ENCODE peak calls at places on chromosomes 3 and 15, in six cellular contexts. J is IMR-90, I is neuronal stem cell, G is H9, S is mesenchymal stem cell, T is trophoblast cell. W is an unnamed sample.

GRCh38 chr3:81485444-81485865 is 276.0 kb downstream of the GBE1 start:
- DNase-seq in J (peak), I (no peak), G (no peak), S (peak), T (peak), W (no peak)

GRCh38 chr3:65993134-65993900 is 45.4 kb downstream of the MAGI1 start:
- DNase-seq in J (no peak), I (no peak), G (no peak), S (no peak), T (no peak), W (no peak)

GRCh38 chr3:38651153-38651789 is 1.8 kb upstream of the SCN5A start:
- DNase-seq in J (peak), I (peak), G (peak), S (peak), T (peak), W (no peak)

GRCh38 chr3:36964827-36965226 is 20.0 kb upstream of the TRANK1 start:
- DNase-seq in J (no peak), I (no peak), G (no peak), S (no peak), T (no peak), W (no peak)

GRCh38 chr15:25850154-25851111 is 12.7 kb downstream of the ATP10A start:
- DNase-seq in J (peak), I (peak), G (peak), S (peak), T (peak), W (peak)

GRCh38 chr3:186746008-186746407 is 28.8 kb downstream of the KNG1 start:
- DNase-seq in J (peak), I (no peak), G (peak), S (peak), T (peak), W (no peak)

GRCh38 chr3:139309046-139309660 is 34.7 kb upstream of the MRPS22 start:
- DNase-seq in J (no peak), I (no peak), G (no peak), S (no peak), T (no peak), W (no peak)

GRCh38 chr3:117252208-117252607 is 542.6 kb downstream of the TUSC7 start:
- DNase-seq in J (peak), I (no peak), G (no peak), S (no peak), T (no peak), W (no peak)

GRCh38 chr3:183123891-183124290 is 24.6 kb upstream of the MCCC1 start:
- DNase-seq in J (peak), I (no peak), G (no peak), S (peak), T (peak), W (no peak)

GRCh38 chr15:69719527-69719926 is 266.9 kb downstream of the RPLP1 start:
- DNase-seq in J (no peak), I (no peak), G (no peak), S (peak), T (peak), W (no peak)

GRCh38 chr3:126971891-126972351 is 11.0 kb upstream of the PLXNA1 start:
- DNase-seq in J (peak), I (no peak), G (peak), S (peak), T (peak), W (no peak)

GRCh38 chr3:28906561-28907310 is 374.1 kb upstream of the RBMS3 start:
- DNase-seq in J (no peak), I (no peak), G (no peak), S (no peak), T (no peak), W (no peak)

GRCh38 chr15:70068783-70069565 is 28.7 kb downstream of the TLE3 start:
- DNase-seq in J (no peak), I (no peak), G (no peak), S (no peak), T (no peak), W (no peak)

GRCh38 chr3:32577621-32578556 is 7.2 kb upstream of the DYNC1LI1 start:
- DNase-seq in J (peak), I (no peak), G (no peak), S (peak), T (no peak), W (no peak)

GRCh38 chr3:117165611-117166051 is 456.1 kb downstream of the TUSC7 start:
- DNase-seq in J (peak), I (peak), G (peak), S (no peak), T (peak), W (no peak)

GRCh38 chr3:149131594-149131993 is 2.2 kb downstream of the HPS3 start:
- DNase-seq in J (no peak), I (no peak), G (no peak), S (no peak), T (no peak), W (no peak)
- H4K91ac ChIP-seq in J (no peak), I (no peak), G (no peak), S (no peak), T (no peak), W (no peak)

DNA sequence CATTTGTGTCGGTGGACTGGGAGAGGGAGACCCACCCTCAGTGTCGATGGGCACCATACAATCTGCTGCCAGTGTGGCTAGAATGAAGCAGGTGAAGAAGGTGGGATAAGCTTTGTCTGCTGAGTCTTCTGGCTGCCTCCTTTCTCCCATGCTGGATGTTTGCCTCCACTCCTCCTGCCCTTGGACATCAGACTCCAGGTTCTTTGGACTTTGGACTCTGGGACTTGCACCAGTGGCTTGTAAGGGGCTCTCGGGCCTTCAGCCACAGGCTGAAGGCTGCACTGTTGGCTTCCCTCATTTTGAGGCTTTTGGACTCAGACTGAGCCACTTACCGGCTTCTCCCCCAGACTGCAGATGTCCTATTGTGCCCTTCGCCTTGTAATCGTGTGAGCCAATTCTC is 23.6 kb upstream of the OSBPL11 start:
- DNase-seq in J (no peak), I (no peak), G (no peak), S (no peak), T (no peak), W (no peak)
- H4K91ac ChIP-seq in J (no peak), I (no peak), G (no peak), S (no peak), T (no peak), W (no peak)

GRCh38 chr3:192281207-192281880 is 446.0 kb downstream of the FGF12 start:
- DNase-seq in J (no peak), I (no peak), G (no peak), S (no peak), T (no peak), W (no peak)

GRCh38 chr3:192284443-192285072 is 442.8 kb downstream of the FGF12 start:
- DNase-seq in J (no peak), I (no peak), G (no peak), S (no peak), T (peak), W (no peak)
- H4K91ac ChIP-seq in J (no peak), I (no peak), G (no peak), S (no peak), T (no peak), W (no peak)

GRCh38 chr3:40022267-40022827 is 212.9 kb downstream of the MYRIP start:
- DNase-seq in J (no peak), I (no peak), G (no peak), S (no peak), T (no peak), W (no peak)
- H4K91ac ChIP-seq in J (no peak), I (no peak), G (no peak), S (no peak), T (no peak), W (no peak)

DNA sequence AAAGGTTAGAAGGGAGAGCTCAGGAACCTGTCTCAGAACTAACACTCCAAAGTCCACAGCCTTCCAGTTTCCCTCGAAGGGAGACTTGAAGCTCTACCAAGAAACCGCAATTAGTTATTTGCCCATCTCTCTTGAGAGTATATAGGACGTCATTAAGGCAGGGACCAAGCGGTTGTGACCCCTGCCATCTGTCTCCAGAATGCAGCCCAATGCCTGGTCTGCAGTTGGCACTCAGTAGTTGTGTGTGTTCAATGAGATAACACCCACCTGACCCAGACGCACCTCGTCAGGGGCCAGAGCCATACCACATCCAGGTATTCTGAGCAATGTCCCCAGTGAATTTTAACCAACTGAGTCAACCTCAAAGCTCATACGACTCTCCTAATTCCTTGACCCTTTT is 251.0 kb downstream of the VPS13C start:
- DNase-seq in J (no peak), I (no peak), G (no peak), S (no peak), T (no peak), W (no peak)
- H4K91ac ChIP-seq in J (no peak), I (no peak), G (no peak), S (no peak), T (no peak), W (no peak)

DNA sequence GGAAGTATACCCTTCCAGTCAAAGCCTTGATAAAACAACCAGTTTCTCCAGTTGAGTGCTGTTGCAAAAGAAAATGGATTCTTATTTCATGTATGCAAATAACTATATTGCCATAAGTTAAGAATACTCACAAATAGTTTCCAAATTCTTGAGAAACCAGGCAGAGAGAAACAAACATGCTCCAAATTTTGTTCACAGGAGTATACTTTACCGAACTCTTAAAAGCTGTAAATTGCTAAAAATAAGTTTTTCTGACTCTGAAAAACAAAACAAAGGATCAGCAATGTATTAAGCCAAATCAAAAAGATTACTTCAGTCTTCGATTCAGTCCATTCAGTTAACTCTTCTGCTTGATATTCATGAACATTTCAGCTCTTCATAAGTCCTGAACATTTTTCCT is 646.5 kb downstream of the MCTP2 start:
- DNase-seq in J (no peak), I (no peak), G (no peak), S (peak), T (peak), W (no peak)
- H4K91ac ChIP-seq in J (no peak), I (no peak), G (no peak), S (no peak), T (no peak), W (no peak)

DNA sequence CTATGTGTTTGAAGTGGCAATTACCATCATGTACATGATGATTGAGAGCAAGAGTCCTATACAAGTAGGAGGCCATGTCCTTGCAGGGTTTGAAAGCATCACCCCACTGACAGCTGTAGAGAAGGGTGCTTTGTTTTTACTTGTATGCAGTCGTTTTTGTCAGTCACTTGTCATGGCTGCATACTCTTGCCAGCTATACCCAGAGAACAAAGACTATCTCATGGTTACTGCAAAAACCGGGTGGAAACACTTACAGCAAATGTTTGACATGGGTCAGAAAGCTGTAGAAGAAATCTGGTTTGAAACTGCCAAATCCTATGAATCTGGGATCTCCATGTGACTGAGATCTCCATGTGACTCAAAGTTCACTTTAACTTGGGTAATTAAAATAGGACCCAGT is 6.9 kb upstream of the PSMA4 start:
- DNase-seq in J (no peak), I (no peak), G (no peak), S (no peak), T (no peak), W (no peak)
- H4K91ac ChIP-seq in J (no peak), I (no peak), G (no peak), S (no peak), T (no peak), W (no peak)